ENCODE peak calls at places on chromosomes 7 and 10, in seven cellular contexts. P is CD8-positive, alpha-beta memory T cell; O is NT2/D1; A is foreskin keratinocyte; C is kidney; K is fibroblast of lung; Q is upper lobe of left lung. X is an unnamed sample. For H3K4me1, the result is how much of the 10 kb centered on the place peaks cover.

GRCh38 chr7:31488562-31489203 is 25.2 kb upstream of the ITPRID1 start:
- DNase-seq in C (no peak), K (peak), O (peak), Q (peak), P (no peak), A (no peak), X (no peak)

GRCh38 chr10:7045891-7046599 is 364.8 kb downstream of the SFMBT2 start:
- DNase-seq in Q (peak), K (no peak), A (no peak), O (no peak), C (no peak), P (peak), X (no peak)

GRCh38 chr10:3045471-3046209 is 21.7 kb upstream of the PFKP start:
- DNase-seq in P (no peak), Q (peak), K (peak), O (no peak), A (peak), C (peak), X (no peak)

GRCh38 chr10:31133628-31134302 is 102.1 kb upstream of the ZNF438 start:
- DNase-seq in P (peak), C (peak), O (peak), K (peak), Q (peak), A (no peak), X (peak)

GRCh38 chr7:11613292-11613930 is 218.6 kb downstream of the THSD7A start:
- DNase-seq in O (no peak), C (no peak), K (no peak), A (no peak), Q (no peak), P (no peak), X (no peak)

GRCh38 chr7:117808910-117809705 is 64.1 kb downstream of the CTTNBP2 start:
- DNase-seq in A (no peak), Q (no peak), O (no peak), K (peak), P (no peak), C (no peak), X (no peak)

GRCh38 chr10:60427709-60428386 is 38.2 kb upstream of the ANK3 start:
- DNase-seq in P (no peak), K (peak), O (no peak), Q (no peak), C (no peak), A (peak), X (no peak)

GRCh38 chr10:128210215-128211063 is 84.2 kb upstream of the MKI67 start:
- DNase-seq in Q (peak), K (peak), A (no peak), C (peak), P (peak), O (no peak), X (peak)

GRCh38 chr10:15518256-15518655 is 147.2 kb upstream of the FAM171A1 start:
- DNase-seq in C (no peak), Q (no peak), K (peak), O (no peak), P (no peak), A (peak), X (no peak)

GRCh38 chr7:140284062-140284461 is 107.3 kb upstream of the KDM7A start:
- DNase-seq in C (no peak), O (no peak), A (no peak), Q (no peak), P (no peak), K (peak), X (no peak)

GRCh38 chr10:15121707-15122106 is 24.6 kb downstream of the RPP38 start:
- DNase-seq in P (no peak), K (peak), Q (no peak), C (no peak), A (no peak), O (no peak), X (no peak)

GRCh38 chr7:149141893-149142292 is 5.4 kb upstream of the ZNF398 start:
- DNase-seq in A (no peak), P (no peak), O (no peak), K (no peak), C (no peak), Q (no peak), X (no peak)

GRCh38 chr10:24820616-24821015 is 96.9 kb upstream of the ARHGAP21 start:
- DNase-seq in C (no peak), O (no peak), Q (no peak), A (peak), P (no peak), K (peak), X (no peak)

GRCh38 chr10:21146446-21146789 is 249.3 kb upstream of the NEBL start:
- DNase-seq in C (no peak), P (no peak), O (no peak), A (no peak), K (no peak), Q (no peak), X (no peak)

GRCh38 chr10:7251696-7252465 is 159.0 kb downstream of the SFMBT2 start:
- DNase-seq in C (peak), A (no peak), O (no peak), K (no peak), Q (no peak), P (no peak), X (no peak)

GRCh38 chr7:140003913-140004382 is 58.8 kb downstream of the PARP12 start:
- DNase-seq in C (no peak), A (peak), Q (no peak), K (peak), P (no peak), O (no peak), X (no peak)

GRCh38 chr10:8137272-8137680 is 82.8 kb downstream of the GATA3 start:
- DNase-seq in O (no peak), C (no peak), K (no peak), A (no peak), Q (no peak), P (peak), X (no peak)

GRCh38 chr7:98240961-98241673 is 10.9 kb downstream of the TECPR1 start:
- DNase-seq in Q (no peak), K (peak), C (no peak), P (no peak), O (peak), A (no peak), X (no peak)

GRCh38 chr10:34426041-34426440 is 389.1 kb downstream of the PARD3 start:
- DNase-seq in O (no peak), A (no peak), P (no peak), K (no peak), C (no peak), Q (no peak), X (no peak)

GRCh38 chr10:34420273-34420672 is 394.8 kb downstream of the PARD3 start:
- DNase-seq in C (no peak), A (no peak), P (no peak), O (no peak), K (no peak), Q (no peak), X (no peak)

GRCh38 chr10:34423607-34424325 is 391.3 kb downstream of the PARD3 start:
- DNase-seq in P (no peak), Q (no peak), A (no peak), C (no peak), O (no peak), K (no peak), X (no peak)

GRCh38 chr10:34415039-34415438 is 400.1 kb downstream of the PARD3 start:
- DNase-seq in P (no peak), C (no peak), A (no peak), K (no peak), O (no peak), Q (no peak), X (no peak)

GRCh38 chr10:34420795-34421194 is 394.3 kb downstream of the PARD3 start:
- DNase-seq in K (no peak), C (no peak), Q (no peak), O (no peak), P (no peak), A (no peak), X (no peak)
- H3K4me1 ChIP-seq in K (under half), C (under half), Q (under half), O (under half), P (under half), A (under half), X (under half)

DNA sequence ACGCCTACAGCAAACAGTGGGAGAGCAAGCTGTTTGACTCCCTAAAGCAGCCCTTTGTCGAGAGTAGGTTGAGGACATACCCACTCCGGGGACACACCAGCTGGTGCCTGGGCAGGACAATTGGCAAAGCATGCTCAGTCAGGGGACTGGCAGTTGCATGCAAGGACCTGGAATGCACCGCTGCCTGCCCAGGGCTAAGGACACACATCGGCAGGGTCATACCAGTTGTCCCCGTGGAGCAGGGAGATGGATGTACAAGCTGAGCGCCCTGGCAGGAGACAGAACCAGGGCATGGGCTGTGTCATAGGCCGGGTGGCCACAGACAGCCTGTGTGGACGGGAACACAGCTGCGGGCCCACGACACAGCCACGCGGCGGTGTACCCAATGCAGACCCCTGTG is 18.3 kb upstream of the ELN start:
- DNase-seq in C (no peak), K (no peak), O (no peak), P (no peak), Q (no peak), A (no peak), X (peak)
- H3K4me1 ChIP-seq in C (under half), K (under half), O (under half), P (under half), Q (under half), A (under half), X (under half)

GRCh38 chr10:32971536-32972091 is 13.6 kb upstream of the ITGB1 start:
- DNase-seq in K (no peak), A (no peak), P (no peak), O (no peak), C (no peak), Q (no peak), X (no peak)
- H3K4me1 ChIP-seq in K (under half), A (under half), P (under half), O (under half), C (under half), Q (under half), X (under half)

GRCh38 chr7:28155964-28156363 is 24.6 kb downstream of the JAZF1 start:
- DNase-seq in A (peak), Q (no peak), K (peak), P (no peak), O (no peak), C (no peak), X (no peak)

GRCh38 chr7:28160551-28160991 is 20.0 kb downstream of the JAZF1 start:
- DNase-seq in P (no peak), Q (no peak), C (no peak), K (peak), A (no peak), O (no peak), X (no peak)

GRCh38 chr7:28157311-28157710 is 23.3 kb downstream of the JAZF1 start:
- DNase-seq in A (no peak), K (peak), Q (no peak), O (no peak), P (no peak), C (no peak), X (no peak)

GRCh38 chr7:28156401-28156800 is 24.2 kb downstream of the JAZF1 start:
- DNase-seq in K (no peak), Q (no peak), C (no peak), O (no peak), A (no peak), P (no peak), X (no peak)

DNA sequence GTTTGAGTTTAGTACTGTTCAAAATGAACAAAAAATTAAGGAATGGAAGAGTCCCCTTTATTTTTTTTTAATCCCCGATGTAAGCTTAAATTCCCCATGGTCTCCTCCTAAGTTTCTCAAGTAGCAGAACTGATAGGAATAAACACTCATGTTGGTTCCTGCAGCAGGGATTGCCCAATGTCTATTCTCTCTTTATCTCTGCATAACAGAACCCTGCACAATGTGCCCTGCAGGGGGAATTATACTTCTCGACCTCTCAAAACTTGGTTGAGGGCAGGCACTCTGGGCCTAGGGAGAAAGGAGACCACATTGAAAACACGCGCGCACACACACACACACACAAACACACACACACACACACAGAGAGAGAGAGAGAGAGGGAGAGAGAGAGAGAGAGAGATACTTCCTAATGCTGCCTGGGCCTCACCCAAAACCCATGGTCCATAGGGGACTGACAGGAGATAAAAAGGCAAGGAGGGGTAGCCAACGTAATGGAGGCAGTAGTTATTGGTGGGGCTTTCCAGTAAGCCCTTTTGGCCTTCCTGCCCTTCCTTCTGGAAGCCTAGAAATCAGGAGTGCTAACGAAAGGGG is 22.7 kb downstream of the JAZF1 start:
- DNase-seq in P (no peak), O (no peak), K (no peak), A (no peak), Q (no peak), C (no peak), X (no peak)
- H3K4me1 ChIP-seq in P (under half), O (under half), K (under half), A (under half), Q (under half), C (under half), X (under half)

GRCh38 chr10:103617362-103618026 is 124.0 kb downstream of the NEURL1 start:
- DNase-seq in K (no peak), O (no peak), Q (no peak), A (no peak), C (no peak), P (no peak), X (no peak)
- H3K4me1 ChIP-seq in K (half or more), O (under half), Q (under half), A (under half), C (under half), P (under half), X (under half)

DNA sequence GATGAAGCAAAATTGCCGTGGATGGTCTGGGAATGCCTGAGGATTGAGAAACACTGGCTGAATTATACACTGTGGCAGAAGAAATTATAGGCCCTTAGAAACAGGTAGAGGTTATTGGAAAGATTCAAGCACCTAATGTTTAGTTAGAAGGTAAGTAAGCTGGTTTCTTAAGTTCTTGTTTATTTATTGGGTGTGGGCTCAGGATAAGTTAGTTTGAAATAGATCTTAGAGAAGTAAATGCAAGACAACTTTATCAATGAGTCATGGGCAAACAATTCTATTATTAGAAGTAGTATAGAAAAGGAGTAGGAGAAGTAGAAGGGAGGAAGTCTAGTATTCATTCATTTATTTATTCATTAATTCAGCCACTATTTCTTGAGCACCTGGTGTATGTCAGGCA is 96.5 kb downstream of the KAT6B start:
- DNase-seq in A (no peak), C (no peak), P (no peak), O (no peak), K (peak), Q (no peak), X (no peak)
- H3K4me1 ChIP-seq in A (under half), C (under half), P (under half), O (under half), K (under half), Q (half or more), X (under half)

GRCh38 chr10:125130886-125131285 is 29.5 kb downstream of the CTBP2 start:
- DNase-seq in C (no peak), O (no peak), K (no peak), Q (no peak), P (no peak), A (no peak), X (no peak)
- H3K4me1 ChIP-seq in C (under half), O (under half), K (under half), Q (under half), P (under half), A (under half), X (under half)